ENCODE peak calls at places on chromosome 13, in five cellular contexts. C, L, A, R and S are unnamed samples.

GRCh38 chr13:111470933-111471332 is 150.5 kb downstream of the TEX29 start:
- DNase-seq in C (no peak), L (no peak), A (no peak), R (no peak), S (no peak)

GRCh38 chr13:98722958-98723357 is 29.5 kb downstream of the SLC15A1 start:
- DNase-seq in C (no peak), L (no peak), A (no peak), R (no peak), S (no peak)

GRCh38 chr13:106599875-106600797 is 32.2 kb upstream of the ARGLU1 start:
- DNase-seq in C (peak; percentile 40), L (no peak), A (no peak), R (no peak), S (no peak)

GRCh38 chr13:63198076-63198475 is 1782.4 kb upstream of the PCDH20 start:
- DNase-seq in C (no peak), L (no peak), A (no peak), R (no peak), S (peak; percentile 77)

GRCh38 chr13:75454497-75454896 is 27.5 kb downstream of the TBC1D4 start:
- DNase-seq in C (no peak), L (no peak), A (no peak), R (no peak), S (no peak)

GRCh38 chr13:45368571-45368970 is 27.6 kb upstream of the TPT1 start:
- DNase-seq in C (peak; percentile 56), L (no peak), A (no peak), R (no peak), S (no peak)

GRCh38 chr13:95317037-95317989 is 16.1 kb upstream of the ABCC4 start:
- DNase-seq in C (no peak), L (no peak), A (peak; percentile 28), R (no peak), S (no peak)

GRCh38 chr13:29993716-29994488 is 143.5 kb upstream of the UBL3 start:
- DNase-seq in C (peak; percentile 59), L (no peak), A (no peak), R (no peak), S (no peak)

GRCh38 chr13:48542581-48543341 is 9.9 kb upstream of the RCBTB2 start:
- DNase-seq in C (no peak), L (peak; percentile 71), A (peak; percentile 61), R (peak; percentile 82), S (peak; percentile 55)

GRCh38 chr13:30572859-30573275 is 44.9 kb upstream of the USPL1 start:
- DNase-seq in C (peak; percentile 39), L (no peak), A (no peak), R (no peak), S (no peak)

GRCh38 chr13:25744176-25744575 is 307.6 kb downstream of the SHISA2 start:
- DNase-seq in C (no peak), L (no peak), A (no peak), R (no peak), S (no peak)

GRCh38 chr13:79227418-79227817 is 178.6 kb downstream of the RBM26 start:
- DNase-seq in C (no peak), L (no peak), A (no peak), R (no peak), S (no peak)

GRCh38 chr13:111458001-111458531 is 137.6 kb downstream of the TEX29 start:
- DNase-seq in C (no peak), L (no peak), A (no peak), R (no peak), S (no peak)

GRCh38 chr13:44307844-44308243 is 65.8 kb upstream of the SERP2 start:
- DNase-seq in C (peak; percentile 40), L (peak; percentile 62), A (no peak), R (no peak), S (no peak)

GRCh38 chr13:65971541-65971940 is 1258.6 kb downstream of the PCDH9 start:
- DNase-seq in C (no peak), L (no peak), A (no peak), R (no peak), S (no peak)

GRCh38 chr13:20227288-20227687 is 4.8 kb downstream of the GJB6 start:
- DNase-seq in C (no peak), L (no peak), A (no peak), R (no peak), S (no peak)

GRCh38 chr13:20230913-20231838 is 943 bp downstream of the GJB6 start:
- DNase-seq in C (no peak), L (peak; percentile 43), A (no peak), R (no peak), S (no peak)

GRCh38 chr13:20232556-20233277 is 598 bp upstream of the GJB6 start:
- DNase-seq in C (no peak), L (no peak), A (no peak), R (no peak), S (no peak)

GRCh38 chr13:20231839-20232555 is at the start of gene GJB6:
- DNase-seq in C (no peak), L (peak; percentile 46), A (no peak), R (no peak), S (no peak)

GRCh38 chr13:20227730-20228129 is 4.4 kb downstream of the GJB6 start:
- DNase-seq in C (no peak), L (no peak), A (no peak), R (no peak), S (no peak)
- H3K27ac ChIP-seq in C (no peak overlapping the region), L (no peak overlapping the region), A (no peak overlapping the region), R (no peak overlapping the region), S (no peak overlapping the region)

GRCh38 chr13:24452044-24452443 is 60.5 kb downstream of the PARP4 start:
- DNase-seq in C (no peak), L (no peak), A (no peak), R (no peak), S (no peak)
- TF ChIP-seq CTCF in C (no peak), L (no peak), A (no peak), R (no peak), S (no peak)

DNA sequence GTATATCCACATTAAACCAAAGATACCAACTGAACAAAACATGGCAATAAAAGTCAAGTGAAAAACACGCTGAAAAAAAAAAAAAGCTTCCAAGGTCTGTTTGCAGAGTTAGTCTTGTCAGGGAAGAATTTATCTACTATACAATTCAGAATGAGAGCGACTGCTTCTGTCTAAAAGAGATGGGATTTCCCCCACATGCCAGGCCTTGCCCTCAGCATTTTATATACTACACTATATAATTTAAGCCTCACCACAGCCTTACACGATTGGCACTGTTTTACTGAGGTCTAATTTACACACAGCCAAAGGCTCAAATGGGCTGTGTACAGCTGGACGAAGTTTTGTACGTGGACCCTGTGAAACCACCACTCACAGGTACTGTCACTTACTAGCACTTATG is 67.3 kb downstream of the FOXO1 start:
- DNase-seq in C (no peak), L (no peak), A (no peak), R (no peak), S (no peak)
- H3K4me1 ChIP-seq in C (no peaks in the 10 kb centered on the region), L (peaks cover 23% of the 10 kb centered on the region), A (peaks cover 26% of the 10 kb centered on the region), R (no peaks in the 10 kb centered on the region), S (peaks cover 22% of the 10 kb centered on the region)

DNA sequence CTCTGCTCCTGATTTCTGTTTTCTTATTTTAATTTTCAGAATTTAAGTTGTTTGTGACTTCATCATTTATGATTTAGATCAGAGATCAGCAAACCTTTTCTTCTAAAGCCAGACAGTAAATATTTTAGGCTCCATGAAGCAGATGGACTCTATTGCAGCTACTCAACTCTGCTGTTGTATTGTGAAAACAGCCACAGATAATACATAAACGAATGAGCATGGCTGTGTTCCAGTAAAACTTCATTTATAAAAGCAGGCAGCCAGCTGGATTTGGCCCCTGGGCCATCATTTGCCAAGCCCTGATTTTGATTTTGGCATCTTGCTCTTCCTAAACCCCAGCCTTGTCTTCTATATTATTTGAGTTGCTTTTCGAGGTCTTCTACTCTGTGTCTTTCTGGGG is 41.2 kb downstream of the RNASEH2B start:
- DNase-seq in C (no peak), L (no peak), A (no peak), R (no peak), S (no peak)
- H3K27ac ChIP-seq in C (no peak overlapping the region), L (no peak overlapping the region), A (no peak overlapping the region), R (no peak overlapping the region), S (no peak overlapping the region)

DNA sequence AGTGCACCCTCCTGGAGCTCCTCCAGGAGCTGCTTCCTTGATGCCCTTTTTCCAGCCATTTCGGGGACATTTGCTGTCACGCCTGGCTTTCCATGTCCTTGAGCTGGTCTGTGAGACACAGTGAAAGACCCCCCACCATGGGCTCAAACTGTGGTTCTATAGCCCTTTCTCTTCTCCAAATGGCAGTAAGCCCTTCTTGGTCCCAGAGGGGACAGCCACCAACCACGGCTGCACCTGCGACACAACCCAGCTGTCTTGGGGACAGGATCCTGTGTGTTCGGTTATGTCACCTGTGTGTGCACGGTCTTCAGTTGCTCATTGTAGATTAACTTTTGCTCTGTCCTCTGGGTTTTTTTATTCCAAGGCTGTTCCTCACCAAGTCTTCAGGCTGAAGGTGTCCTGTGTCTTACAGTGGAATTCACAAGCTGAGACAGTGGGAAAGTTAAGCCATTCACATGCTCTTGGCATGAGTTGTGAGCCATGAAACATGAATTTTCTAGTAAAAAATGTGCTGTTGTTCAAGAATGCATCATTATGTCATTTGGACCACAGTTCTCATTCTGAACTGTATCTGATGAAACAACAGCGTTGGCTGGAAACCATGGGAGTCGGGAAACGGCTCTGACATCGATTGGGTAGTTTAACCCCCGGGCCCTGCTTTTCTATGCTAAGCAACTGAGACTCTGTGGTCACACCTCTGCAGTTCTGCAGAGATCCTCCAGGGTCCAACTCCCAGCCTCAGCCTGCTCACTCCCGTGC is 129.5 kb upstream of the MCF2L start:
- DNase-seq in C (no peak), L (no peak), A (no peak), R (no peak), S (no peak)
- TF ChIP-seq CTCF in C (no peak), L (no peak), A (no peak), R (no peak), S (no peak)